ENCODE peak calls at places on chromosomes 6 and 20, in four cellular contexts. Y is left ventricle myocardium inferior, I is AG04449, J is upper lobe of right lung. F is an unnamed sample.

GRCh38 chr6:168086616-168087015 is 7.6 kb upstream of the FRMD1 start:
- DNase-seq in Y (no peak), J (no peak), I (no peak), F (no peak)

GRCh38 chr6:170049641-170050491 is 241.0 kb downstream of the DLL1 start:
- DNase-seq in Y (peak), I (no peak), J (peak), F (peak)

GRCh38 chr20:39878809-39879208 is 810.2 kb downstream of the MAFB start:
- DNase-seq in J (no peak), I (no peak), Y (no peak), F (no peak)

GRCh38 chr6:62519574-62519973 is 233.5 kb upstream of the KHDRBS2 start:
- DNase-seq in I (no peak), J (no peak), Y (no peak), F (no peak)

GRCh38 chr6:137423444-137424168 is 70.6 kb downstream of the OLIG3 start:
- DNase-seq in I (no peak), Y (no peak), J (no peak), F (no peak)

GRCh38 chr6:56513631-56514030 is 129.1 kb downstream of the DST start:
- DNase-seq in J (no peak), Y (no peak), I (no peak), F (no peak)

GRCh38 chr6:53069431-53069830 is 4.2 kb downstream of the FBXO9 start:
- DNase-seq in J (no peak), Y (no peak), I (no peak), F (no peak)

GRCh38 chr20:56187791-56188190 is 60.7 kb upstream of the MC3R start:
- DNase-seq in Y (no peak), I (no peak), J (no peak), F (peak)

GRCh38 chr6:75296811-75297779 is 12.5 kb upstream of the TMEM30A start:
- DNase-seq in Y (no peak), J (no peak), I (peak), F (peak)

GRCh38 chr20:53867741-53868351 is 202.5 kb downstream of the BCAS1 start:
- DNase-seq in J (no peak), Y (no peak), I (no peak), F (no peak)

GRCh38 chr6:26156105-26156849 is 69.0 kb downstream of the HFE start:
- DNase-seq in Y (peak), J (peak), I (peak), F (peak)
- TF ChIP-seq CTCF in Y (no peak), J (no peak), I (no peak), F (no peak)

DNA sequence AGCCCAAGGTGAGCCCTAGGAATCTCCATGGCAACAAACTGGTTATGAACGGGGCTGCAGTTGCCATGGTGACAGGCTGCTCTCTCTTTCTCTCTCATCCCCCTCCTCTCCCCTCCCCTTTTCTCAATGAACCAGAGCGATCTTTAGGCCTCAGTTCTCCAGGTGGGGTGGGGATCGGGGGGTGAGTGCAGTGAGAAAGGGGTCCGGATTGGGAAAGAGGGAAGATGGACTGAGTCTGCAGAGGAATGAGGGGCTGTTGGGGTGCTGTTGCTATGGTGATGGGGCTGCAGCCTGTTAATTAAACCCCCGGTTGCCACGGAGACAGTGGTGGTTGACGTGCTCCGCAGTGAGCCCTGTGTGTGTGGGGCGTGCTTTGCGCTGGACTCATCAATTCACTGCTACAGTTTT is 3.6 kb upstream of the SLC12A5 start:
- DNase-seq in J (no peak), I (no peak), Y (no peak), F (no peak)
- TF ChIP-seq CTCF in J (no peak), I (no peak), Y (no peak), F (no peak)

GRCh38 chr6:136147342-136147741 is 102.8 kb downstream of the MTFR2 start:
- DNase-seq in I (no peak), J (no peak), Y (peak), F (no peak)

GRCh38 chr6:136146130-136146529 is 104.0 kb downstream of the MTFR2 start:
- DNase-seq in I (no peak), Y (no peak), J (no peak), F (peak)

GRCh38 chr6:136148523-136148922 is 101.6 kb downstream of the MTFR2 start:
- DNase-seq in Y (no peak), J (no peak), I (no peak), F (no peak)

GRCh38 chr6:136149311-136149710 is 100.8 kb downstream of the MTFR2 start:
- DNase-seq in Y (no peak), J (no peak), I (no peak), F (no peak)

GRCh38 chr6:136148051-136148450 is 102.1 kb downstream of the MTFR2 start:
- DNase-seq in J (no peak), I (no peak), Y (no peak), F (peak)
- TF ChIP-seq CTCF in J (no peak), I (no peak), Y (no peak), F (no peak)

DNA sequence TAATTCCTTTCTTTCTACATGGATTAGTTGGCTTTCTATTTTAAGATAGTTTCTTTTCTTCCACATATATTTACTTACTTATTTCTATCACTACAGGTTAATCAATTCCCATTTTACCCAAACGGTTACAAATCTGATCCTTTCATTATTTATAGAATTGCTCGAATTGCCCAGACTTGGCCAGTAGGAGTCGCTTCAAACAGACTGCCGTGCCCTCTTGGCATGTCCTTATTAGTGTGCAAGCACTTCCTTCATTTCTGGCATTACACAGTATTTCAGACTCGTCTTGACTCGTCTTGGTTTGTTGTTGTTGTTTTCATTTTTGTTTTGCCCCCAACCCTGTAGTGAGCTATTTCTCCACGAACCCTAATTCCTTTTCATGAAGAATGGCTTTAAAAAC is 74.6 kb downstream of the SAMD3 start:
- DNase-seq in J (no peak), Y (no peak), I (no peak), F (no peak)
- TF ChIP-seq CTCF in J (no peak), Y (no peak), I (no peak), F (no peak)

F was measured in cardiac fibroblast.